ENCODE peak calls at places on chromosomes 12 and 14, in four cellular contexts. D is SK-N-SH, Q is K562, F is HepG2. C is an unnamed sample.

GRCh38 chr14:64707661-64708060 is 3.4 kb downstream of the PLEKHG3 start:
- DNase-seq in D (no peak), Q (no peak), F (peak; percentile 81), C (no peak)

GRCh38 chr12:26153421-26154154 is 28.8 kb upstream of the BHLHE41 start:
- DNase-seq in D (no peak), Q (no peak), F (peak; percentile 75), C (no peak)

GRCh38 chr12:107242189-107242588 is 148.8 kb upstream of the CRY1 start:
- DNase-seq in D (no peak), Q (no peak), F (no peak), C (peak; percentile 37)

GRCh38 chr14:103628221-103628683 is 759 bp upstream of the KLC1 start:
- DNase-seq in D (peak; percentile 72), Q (peak; percentile 69), F (no peak), C (peak; percentile 46)

GRCh38 chr12:3964404-3964803 is 91.2 kb upstream of the PARP11 start:
- DNase-seq in D (peak; percentile 24), Q (peak; percentile 31), F (peak; percentile 18), C (peak; percentile 21)

GRCh38 chr12:109473006-109473405 is 4.1 kb downstream of the KCTD10 start:
- DNase-seq in D (no peak), Q (no peak), F (no peak), C (no peak)

GRCh38 chr12:41596190-41596589 is 408.1 kb downstream of the PDZRN4 start:
- DNase-seq in D (no peak), Q (no peak), F (no peak), C (no peak)

GRCh38 chr12:94615284-94616216 is 34.8 kb downstream of the TMCC3 start:
- DNase-seq in D (no peak), Q (peak; percentile 27), F (peak; percentile 35), C (peak; percentile 19)

GRCh38 chr14:90811641-90812040 is 4.6 kb downstream of the TTC7B start:
- DNase-seq in D (no peak), Q (no peak), F (no peak), C (no peak)

GRCh38 chr12:129202109-129202814 is 349.0 kb downstream of the GLT1D1 start:
- DNase-seq in D (no peak), Q (peak; percentile 36), F (no peak), C (no peak)

GRCh38 chr12:120515496-120515895 is 13.5 kb downstream of the COQ5 start:
- DNase-seq in D (no peak), Q (no peak), F (no peak), C (no peak)

GRCh38 chr14:53894456-53894855 is 62.2 kb downstream of the BMP4 start:
- DNase-seq in D (no peak), Q (no peak), F (no peak), C (no peak)

GRCh38 chr12:42237052-42237852 is 796 bp downstream of the YAF2 start:
- DNase-seq in D (peak; percentile 90), Q (peak; percentile 77), F (peak; percentile 67), C (peak; percentile 78)

GRCh38 chr12:128019996-128020544 is 246.9 kb upstream of the TMEM132C start:
- DNase-seq in D (no peak), Q (no peak), F (no peak), C (no peak)

GRCh38 chr14:67167420-67168109 is 21.7 kb upstream of the GARIN2 start:
- DNase-seq in D (no peak), Q (no peak), F (peak; percentile 12), C (no peak)

GRCh38 chr12:110885152-110885840 is 35.1 kb downstream of the MYL2 start:
- DNase-seq in D (no peak), Q (no peak), F (no peak), C (no peak)

GRCh38 chr12:65427646-65428045 is 149.2 kb downstream of the MSRB3 start:
- DNase-seq in D (no peak), Q (no peak), F (no peak), C (no peak)

GRCh38 chr12:104578453-104578852 is 121.7 kb downstream of the CHST11 start:
- DNase-seq in D (no peak), Q (peak; percentile 46), F (no peak), C (no peak)

GRCh38 chr14:28744126-28744525 is 22.5 kb upstream of the FOXG1 start:
- DNase-seq in D (no peak), Q (no peak), F (no peak), C (no peak)

GRCh38 chr14:105533391-105533790 is 7.0 kb downstream of the TMEM121 start:
- DNase-seq in D (no peak), Q (no peak), F (no peak), C (no peak)

GRCh38 chr12:62912644-62913043 is 22.3 kb downstream of the PPM1H start:
- DNase-seq in D (no peak), Q (no peak), F (no peak), C (no peak)

GRCh38 chr12:168763-169525 is 45.0 kb downstream of the SLC6A12 start:
- DNase-seq in D (no peak), Q (no peak), F (no peak), C (no peak)

GRCh38 chr14:29738056-29738455 is 189.6 kb downstream of the PRKD1 start:
- DNase-seq in D (no peak), Q (no peak), F (no peak), C (no peak)

GRCh38 chr12:6917491-6918231 is 3.3 kb downstream of the ENO2 start:
- DNase-seq in D (no peak), Q (no peak), F (no peak), C (no peak)

GRCh38 chr12:92038476-92038875 is 107.2 kb downstream of the BTG1 start:
- DNase-seq in D (no peak), Q (no peak), F (no peak), C (no peak)

GRCh38 chr14:20696776-20697175 is 8.2 kb downstream of the ANG start:
- DNase-seq in D (no peak), Q (no peak), F (no peak), C (no peak)

GRCh38 chr14:75427482-75428229 is at the start of gene JDP2:
- DNase-seq in D (peak; percentile 93), Q (peak; percentile 54), F (peak; percentile 60), C (peak; percentile 71)

GRCh38 chr12:85575115-85576096 is 260.8 kb downstream of the RASSF9 start:
- DNase-seq in D (peak; percentile 46), Q (peak; percentile 5), F (peak; percentile 63), C (peak; percentile 66)

GRCh38 chr12:85955127-85955526 is 81.0 kb downstream of the NTS start:
- DNase-seq in D (peak; percentile 4), Q (no peak), F (no peak), C (no peak)

GRCh38 chr14:61726772-61727658 is 31.7 kb downstream of the HIF1A start:
- DNase-seq in D (no peak), Q (no peak), F (no peak), C (no peak)

GRCh38 chr14:56811596-56812363 is 1.5 kb upstream of the OTX2 start:
- DNase-seq in D (no peak), Q (no peak), F (no peak), C (no peak)

DNA sequence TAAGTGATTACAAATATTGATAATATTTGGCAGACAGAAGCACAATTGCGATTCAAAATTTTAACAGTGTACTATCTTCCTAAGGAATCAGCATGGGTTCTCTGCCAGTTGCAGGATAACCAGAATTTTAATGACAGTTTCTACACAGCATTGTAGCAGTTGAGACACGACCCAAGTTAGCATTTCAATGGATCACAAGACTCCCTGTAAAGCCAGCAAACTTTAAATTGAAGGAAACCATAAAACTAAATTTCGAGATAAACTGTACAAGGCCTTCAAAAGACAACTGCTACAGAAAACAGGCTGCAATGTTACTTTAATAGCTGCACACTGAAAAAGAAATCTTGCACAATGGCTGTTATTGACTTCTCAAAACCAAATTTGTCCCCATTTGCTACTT is 154.9 kb downstream of the MED13L start:
- DNase-seq in D (no peak), Q (no peak), F (no peak), C (no peak)
- TF ChIP-seq FOXM1 in D (no peak), Q (no peak), F (no peak), C (no peak)

DNA sequence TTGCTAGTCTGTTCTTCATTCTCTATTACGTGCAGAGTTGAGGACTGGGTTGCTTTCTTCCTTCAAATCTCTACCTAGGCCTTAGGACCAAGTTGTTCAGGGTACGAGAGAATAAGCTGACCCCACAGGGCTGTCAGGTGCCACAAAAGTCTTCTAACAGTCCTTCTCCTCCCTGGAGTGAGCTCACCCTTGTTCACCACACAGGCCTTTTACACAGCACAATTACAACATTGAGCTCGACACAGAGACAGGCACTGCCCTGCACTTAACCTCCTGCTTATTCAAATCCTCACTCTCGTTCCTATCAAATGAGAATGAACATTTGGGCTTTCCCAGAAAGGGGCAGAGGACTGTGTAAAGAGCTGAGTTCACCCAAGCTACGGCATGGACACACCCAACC is 2.4 kb downstream of the GALNT6 start:
- DNase-seq in D (no peak), Q (no peak), F (no peak), C (no peak)
- TF ChIP-seq FOXM1 in D (no peak), Q (no peak), F (no peak), C (no peak)

GRCh38 chr12:50556273-50556672 is 51.5 kb downstream of the DIP2B start:
- DNase-seq in D (no peak), Q (no peak), F (no peak), C (no peak)

GRCh38 chr12:50557421-50557820 is 52.6 kb downstream of the DIP2B start:
- DNase-seq in D (no peak), Q (no peak), F (no peak), C (no peak)

GRCh38 chr12:50558970-50559369 is 54.2 kb downstream of the DIP2B start:
- DNase-seq in D (no peak), Q (no peak), F (no peak), C (no peak)

GRCh38 chr12:50554651-50555050 is 49.9 kb downstream of the DIP2B start:
- DNase-seq in D (no peak), Q (no peak), F (no peak), C (no peak)

GRCh38 chr12:50555471-50555885 is 50.7 kb downstream of the DIP2B start:
- DNase-seq in D (no peak), Q (no peak), F (no peak), C (no peak)
- TF ChIP-seq FOXM1 in D (no peak), Q (no peak), F (no peak), C (no peak)

GRCh38 chr12:49741882-49742620 is 694 bp downstream of the TMBIM6 start:
- DNase-seq in D (peak; percentile 67), Q (peak; percentile 75), F (peak; percentile 88), C (peak; percentile 62)
- TF ChIP-seq FOXM1 in D (no peak), Q (no peak), F (no peak), C (no peak)

DNA sequence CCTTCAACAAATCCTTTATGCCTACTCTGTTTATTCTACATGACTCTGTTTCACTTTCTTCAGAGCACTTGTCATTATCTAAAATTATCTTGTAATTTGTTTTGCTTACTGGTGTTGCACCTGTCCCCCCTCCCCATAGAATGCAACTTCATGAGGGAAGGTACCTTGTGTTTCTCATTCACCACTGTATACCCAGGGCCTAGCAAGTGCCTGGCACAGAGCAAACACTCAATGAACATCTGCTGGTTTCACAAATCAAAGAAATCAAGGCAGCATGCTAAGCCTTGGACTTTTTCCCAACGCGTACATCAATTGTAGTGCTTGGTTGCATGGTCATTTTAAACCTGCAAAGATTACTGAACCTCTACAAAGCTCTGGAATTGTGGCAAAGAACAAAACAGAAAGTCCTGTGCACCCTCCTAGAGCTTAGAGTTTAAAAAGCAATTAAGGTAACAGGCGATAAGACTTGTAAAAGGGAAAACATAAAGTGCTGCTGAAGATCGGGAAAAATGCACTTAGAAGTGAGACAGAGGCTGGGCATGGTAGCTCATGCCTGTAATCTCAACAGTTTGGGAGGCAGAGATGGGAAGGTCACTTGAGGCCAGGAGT is 479.1 kb downstream of the MED13L start:
- DNase-seq in D (no peak), Q (no peak), F (no peak), C (no peak)
- TF ChIP-seq FOXM1 in D (no peak), Q (no peak), F (no peak), C (no peak)